ENCODE peak calls at places on chromosomes 4 and X, in four cellular contexts. One of them, this sample, is unnamed. For H4K20me1, the result is how much of the 10 kb centered on the place peaks cover.

GRCh38 chr4:59571805-59572430 is 1628.2 kb upstream of the ADGRL3 start:
- DNase-seq in fibroblast of lung: no peak
- DNase-seq in H9: no peak
- DNase-seq in MM.1S: no peak
- DNase-seq in this sample: no peak

GRCh38 chr4:24527371-24527770 is 57.0 kb downstream of the DHX15 start:
- DNase-seq in fibroblast of lung: no peak
- DNase-seq in MM.1S: no peak
- DNase-seq in H9: no peak
- DNase-seq in this sample: no peak

GRCh38 chr4:123488916-123489315 is 92.3 kb downstream of the SPRY1 start:
- DNase-seq in H9: no peak
- DNase-seq in MM.1S: no peak
- DNase-seq in fibroblast of lung: peak
- DNase-seq in this sample: no peak

GRCh38 chr4:102392033-102392744 is 46.9 kb upstream of the SLC39A8 start:
- DNase-seq in MM.1S: no peak
- DNase-seq in H9: no peak
- DNase-seq in fibroblast of lung: no peak
- DNase-seq in this sample: peak

GRCh38 chrX:51148848-51149247 is 183.8 kb upstream of the NUDT10 start:
- DNase-seq in H9: peak
- DNase-seq in MM.1S: no peak
- DNase-seq in fibroblast of lung: peak
- DNase-seq in this sample: peak

GRCh38 chr4:104066533-104066932 is 346.7 kb upstream of the TACR3 start:
- DNase-seq in H9: no peak
- DNase-seq in MM.1S: no peak
- DNase-seq in fibroblast of lung: no peak
- DNase-seq in this sample: no peak

GRCh38 chr4:135949926-135950325 is 1582.4 kb downstream of the PCDH18 start:
- DNase-seq in MM.1S: no peak
- DNase-seq in H9: no peak
- DNase-seq in fibroblast of lung: no peak
- DNase-seq in this sample: no peak

GRCh38 chrX:109840585-109840984 is 107.5 kb upstream of the ACSL4 start:
- DNase-seq in MM.1S: no peak
- DNase-seq in fibroblast of lung: peak
- DNase-seq in H9: no peak
- DNase-seq in this sample: no peak

GRCh38 chrX:64389489-64389888 is 5.8 kb downstream of the MTMR8 start:
- DNase-seq in MM.1S: no peak
- DNase-seq in fibroblast of lung: no peak
- DNase-seq in H9: no peak
- DNase-seq in this sample: no peak

GRCh38 chrX:51837926-51838325 is 55.5 kb upstream of the MAGED1 start:
- DNase-seq in H9: no peak
- DNase-seq in MM.1S: no peak
- DNase-seq in fibroblast of lung: peak
- DNase-seq in this sample: no peak

GRCh38 chrX:140664939-140665338 is 44.6 kb upstream of the LINC00632 start:
- DNase-seq in MM.1S: peak
- DNase-seq in fibroblast of lung: peak
- DNase-seq in H9: no peak
- DNase-seq in this sample: no peak

GRCh38 chr4:87109121-87109520 is 111.3 kb downstream of the KLHL8 start:
- DNase-seq in fibroblast of lung: no peak
- DNase-seq in H9: no peak
- DNase-seq in MM.1S: no peak
- DNase-seq in this sample: no peak

GRCh38 chrX:40207626-40208025 is 109.9 kb upstream of the BCOR start:
- DNase-seq in H9: no peak
- DNase-seq in fibroblast of lung: peak
- DNase-seq in MM.1S: no peak
- DNase-seq in this sample: no peak

GRCh38 chrX:115559672-115560071 is 1.3 kb upstream of the PLS3 start:
- DNase-seq in H9: no peak
- DNase-seq in MM.1S: no peak
- DNase-seq in fibroblast of lung: no peak
- DNase-seq in this sample: no peak

GRCh38 chr4:151133311-151133710 is 33.9 kb downstream of the RPS3A start:
- DNase-seq in H9: no peak
- DNase-seq in MM.1S: no peak
- DNase-seq in fibroblast of lung: no peak
- DNase-seq in this sample: no peak

GRCh38 chr4:157992038-157992706 is 180.7 kb downstream of the GASK1B start:
- DNase-seq in MM.1S: peak
- DNase-seq in fibroblast of lung: peak
- DNase-seq in H9: no peak
- DNase-seq in this sample: peak

GRCh38 chr4:105900541-105900940 is 5.3 kb downstream of the NPNT start:
- DNase-seq in fibroblast of lung: no peak
- DNase-seq in MM.1S: no peak
- DNase-seq in H9: no peak
- DNase-seq in this sample: no peak

GRCh38 chr4:86302242-86302641 is 57.6 kb downstream of the MAPK10 start:
- DNase-seq in fibroblast of lung: peak
- DNase-seq in MM.1S: no peak
- DNase-seq in H9: peak
- DNase-seq in this sample: peak

GRCh38 chr4:173091362-173091761 is 77.2 kb upstream of the GALNT7 start:
- DNase-seq in MM.1S: no peak
- DNase-seq in fibroblast of lung: no peak
- DNase-seq in H9: no peak
- DNase-seq in this sample: no peak

GRCh38 chr4:53963786-53964185 is 100.6 kb downstream of the CHIC2 start:
- DNase-seq in H9: no peak
- DNase-seq in fibroblast of lung: peak
- DNase-seq in MM.1S: no peak
- DNase-seq in this sample: no peak

GRCh38 chrX:27731962-27732361 is 75.8 kb upstream of the MAGEB10 start:
- DNase-seq in H9: no peak
- DNase-seq in MM.1S: no peak
- DNase-seq in fibroblast of lung: no peak
- DNase-seq in this sample: no peak

GRCh38 chr4:6208416-6208815 is 8.1 kb upstream of the JAKMIP1 start:
- DNase-seq in fibroblast of lung: no peak
- DNase-seq in H9: no peak
- DNase-seq in MM.1S: no peak
- DNase-seq in this sample: no peak

GRCh38 chr4:17511041-17511949 is 595 bp downstream of the QDPR start:
- DNase-seq in H9: peak
- DNase-seq in fibroblast of lung: peak
- DNase-seq in MM.1S: peak
- DNase-seq in this sample: peak

GRCh38 chr4:145954924-145955339 is 16.3 kb upstream of the ZNF827 start:
- DNase-seq in MM.1S: no peak
- DNase-seq in fibroblast of lung: peak
- DNase-seq in H9: no peak
- DNase-seq in this sample: no peak

GRCh38 chrX:1434871-1435240 is 17.9 kb downstream of the ASMTL start:
- DNase-seq in H9: no peak
- DNase-seq in MM.1S: no peak
- DNase-seq in fibroblast of lung: no peak
- DNase-seq in this sample: no peak

DNA sequence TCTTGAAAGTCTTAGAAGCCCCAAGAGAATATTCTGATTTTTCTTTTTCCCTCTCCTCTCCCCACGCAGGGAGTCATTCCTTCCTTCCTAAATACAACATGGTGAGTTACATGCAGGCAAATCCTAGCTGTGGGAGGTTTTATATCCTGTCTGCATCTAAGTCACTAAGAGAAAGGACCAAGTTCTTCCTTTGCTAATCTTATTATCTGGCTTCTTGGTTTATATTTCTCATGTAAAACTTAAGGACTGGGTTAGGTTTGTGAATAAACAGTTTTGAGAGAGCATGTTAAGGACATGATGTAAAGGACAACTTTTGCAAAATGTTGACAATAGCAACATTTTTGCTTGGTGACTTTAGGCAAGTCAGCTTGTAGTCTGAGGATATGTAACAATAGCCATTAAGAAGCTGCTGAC is 5.1 kb upstream of the CXCL9 start:
- DNase-seq in MM.1S: no peak
- DNase-seq in fibroblast of lung: peak
- DNase-seq in H9: no peak
- DNase-seq in this sample: no peak
- H3K4me2 ChIP-seq in MM.1S: peak
- H3K4me2 ChIP-seq in fibroblast of lung: peak
- H3K4me2 ChIP-seq in H9: no peak
- H3K4me2 ChIP-seq in this sample: peak

GRCh38 chr4:76966024-76966579 is 16.6 kb downstream of the SEPTIN11 start:
- DNase-seq in H9: no peak
- DNase-seq in fibroblast of lung: no peak
- DNase-seq in MM.1S: no peak
- DNase-seq in this sample: peak

GRCh38 chr4:76968937-76969336 is 19.4 kb downstream of the SEPTIN11 start:
- DNase-seq in H9: no peak
- DNase-seq in MM.1S: no peak
- DNase-seq in fibroblast of lung: no peak
- DNase-seq in this sample: no peak

GRCh38 chr4:76962406-76963135 is 13.0 kb downstream of the SEPTIN11 start:
- DNase-seq in H9: no peak
- DNase-seq in fibroblast of lung: no peak
- DNase-seq in MM.1S: no peak
- DNase-seq in this sample: no peak

GRCh38 chr4:76963136-76963477 is 13.6 kb downstream of the SEPTIN11 start:
- DNase-seq in H9: no peak
- DNase-seq in MM.1S: no peak
- DNase-seq in fibroblast of lung: no peak
- DNase-seq in this sample: no peak

DNA sequence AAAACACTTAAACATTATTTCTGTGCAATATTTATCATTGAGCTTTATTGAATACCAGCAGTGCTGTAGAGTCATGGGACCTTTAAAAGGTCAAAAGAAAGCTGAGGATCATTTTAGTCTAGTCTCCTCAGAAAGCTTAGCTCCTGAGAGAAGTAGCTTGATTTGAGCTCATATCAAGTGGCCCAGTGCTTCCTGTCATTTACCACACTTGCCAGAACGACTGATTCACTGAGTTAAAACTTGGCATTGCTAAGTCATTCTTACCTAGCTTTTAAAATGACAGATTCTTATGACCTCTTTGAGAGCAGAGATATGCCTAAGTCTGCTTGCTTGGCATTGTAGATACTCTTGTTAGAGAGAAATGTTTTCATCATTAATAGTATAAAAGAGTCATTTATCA is 15.2 kb downstream of the SEPTIN11 start:
- DNase-seq in MM.1S: no peak
- DNase-seq in H9: no peak
- DNase-seq in fibroblast of lung: peak
- DNase-seq in this sample: no peak
- H4K20me1 ChIP-seq in MM.1S: under half
- H4K20me1 ChIP-seq in H9: under half
- H4K20me1 ChIP-seq in fibroblast of lung: under half
- H4K20me1 ChIP-seq in this sample: under half

DNA sequence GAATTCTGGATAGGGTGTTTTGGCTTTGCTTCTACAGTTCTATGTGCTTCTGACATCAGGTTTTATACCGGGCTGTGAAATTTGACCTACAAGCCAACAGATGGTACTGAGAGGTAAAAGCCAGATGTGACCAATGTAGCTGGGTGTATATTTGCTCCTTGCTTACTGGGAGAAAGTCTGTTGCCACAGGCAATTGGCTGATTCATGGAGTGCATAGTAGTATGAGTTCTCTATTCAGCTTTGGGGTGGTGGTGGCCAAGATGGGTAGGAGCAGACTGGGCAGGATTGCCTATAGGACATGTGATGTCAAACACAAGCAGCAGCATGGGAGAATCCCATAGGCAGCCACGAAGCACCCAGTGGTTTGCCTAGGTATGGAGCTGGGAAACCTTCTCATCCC is 1827.0 kb downstream of the C4orf33 start:
- DNase-seq in MM.1S: no peak
- DNase-seq in H9: no peak
- DNase-seq in fibroblast of lung: no peak
- DNase-seq in this sample: no peak
- H2AFZ ChIP-seq in MM.1S: no peak
- H2AFZ ChIP-seq in H9: no peak
- H2AFZ ChIP-seq in fibroblast of lung: no peak
- H2AFZ ChIP-seq in this sample: no peak

DNA sequence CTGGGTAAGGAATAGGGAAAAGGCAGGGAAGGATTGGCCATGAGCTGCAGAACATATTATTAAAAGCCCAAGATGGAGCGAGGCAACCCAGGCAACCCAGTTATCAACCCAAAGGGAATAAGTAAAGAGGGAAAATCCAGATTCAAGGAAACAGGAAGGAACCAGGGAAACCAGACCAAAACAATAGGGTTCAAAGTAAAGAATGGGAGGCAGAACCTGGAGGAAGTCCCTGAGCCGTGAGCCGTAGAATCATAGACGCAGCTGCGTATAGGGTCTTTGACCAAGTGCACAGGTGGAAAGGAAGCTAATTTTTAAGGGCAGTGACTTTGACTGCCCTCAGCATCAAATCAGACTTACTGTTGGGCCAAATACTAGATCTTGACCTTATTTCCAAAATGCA is 98.5 kb upstream of the SRD5A3 start:
- DNase-seq in MM.1S: no peak
- DNase-seq in H9: no peak
- DNase-seq in fibroblast of lung: no peak
- DNase-seq in this sample: no peak
- H3K4me2 ChIP-seq in MM.1S: no peak
- H3K4me2 ChIP-seq in H9: no peak
- H3K4me2 ChIP-seq in fibroblast of lung: no peak
- H3K4me2 ChIP-seq in this sample: no peak

DNA sequence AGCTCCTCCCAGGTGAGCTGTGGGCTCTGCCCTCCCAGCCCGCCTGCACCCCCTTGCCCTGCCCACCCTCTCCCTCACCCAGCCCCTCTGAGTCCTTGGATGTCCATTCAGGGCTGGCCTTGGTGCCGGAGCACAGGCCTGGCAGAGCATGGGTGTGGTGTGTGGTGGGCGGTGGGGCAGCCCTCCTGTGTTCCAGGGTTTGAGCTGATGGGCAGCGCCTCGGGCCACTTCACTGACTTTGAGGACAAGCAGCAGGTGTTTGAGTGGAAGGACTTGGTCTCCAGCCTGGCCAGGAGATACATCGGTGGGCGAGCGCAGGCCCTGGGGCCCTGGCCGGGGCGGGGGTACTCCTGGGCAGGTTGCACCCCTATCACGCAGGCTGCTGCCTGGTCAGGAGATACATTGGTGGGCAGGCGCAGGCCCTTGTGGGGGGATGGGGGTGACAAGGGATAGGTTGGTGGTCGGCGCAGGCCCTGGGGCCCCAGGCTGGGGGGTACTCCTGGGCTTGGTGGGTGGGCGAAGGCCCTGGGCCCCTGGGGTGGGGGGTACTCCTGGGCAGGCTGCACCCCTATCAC is 7.6 kb upstream of the SLC26A1 start:
- DNase-seq in fibroblast of lung: no peak
- DNase-seq in MM.1S: no peak
- DNase-seq in H9: no peak
- DNase-seq in this sample: no peak
- H4K20me1 ChIP-seq in fibroblast of lung: under half
- H4K20me1 ChIP-seq in MM.1S: under half
- H4K20me1 ChIP-seq in H9: under half
- H4K20me1 ChIP-seq in this sample: under half